ENCODE peak calls at places on chromosomes 5 and 9, in five cellular contexts. A is vagina, I is tibial artery, Z is mesendoderm, T is right atrium auricular region. H is an unnamed sample. For H3K36me3 and H3K27me3, the result is how much of the 10 kb centered on the place peaks cover.

GRCh38 chr5:6393596-6394194 is 15.3 kb upstream of the MED10 start:
- DNase-seq in A (peak), Z (no peak), I (no peak), T (peak), H (no peak)

GRCh38 chr5:71883745-71884103 is 164.6 kb downstream of the CARTPT start:
- DNase-seq in I (no peak), Z (no peak), T (no peak), A (no peak), H (no peak)

GRCh38 chr5:119022017-119022745 is 33.8 kb upstream of the DTWD2 start:
- DNase-seq in Z (peak), A (no peak), I (no peak), T (no peak), H (peak)

GRCh38 chr9:88826651-88827245 is 164.5 kb upstream of the S1PR3 start:
- DNase-seq in I (no peak), Z (no peak), T (no peak), A (no peak), H (no peak)

GRCh38 chr9:130333041-130334040 is 67.8 kb downstream of the HMCN2 start:
- DNase-seq in A (no peak), Z (no peak), T (no peak), I (no peak), H (peak)

GRCh38 chr5:34658023-34658422 is 1.9 kb downstream of the RAI14 start:
- DNase-seq in I (no peak), T (no peak), Z (peak), A (no peak), H (peak)

GRCh38 chr5:74199005-74199404 is 441.5 kb downstream of the ENC1 start:
- DNase-seq in A (no peak), I (no peak), T (no peak), Z (no peak), H (no peak)

GRCh38 chr9:89309608-89310485 is 1.1 kb upstream of the CKS2 start:
- DNase-seq in I (no peak), A (no peak), Z (peak), T (no peak), H (no peak)

GRCh38 chr5:38603691-38604090 is 47.2 kb upstream of the LIFR start:
- DNase-seq in T (no peak), Z (no peak), I (no peak), A (no peak), H (no peak)

GRCh38 chr9:77826116-77826515 is 178.0 kb upstream of the GNA14 start:
- DNase-seq in T (no peak), A (no peak), Z (no peak), I (no peak), H (no peak)

GRCh38 chr9:81682177-81682576 is 7.2 kb downstream of the TLE1 start:
- DNase-seq in Z (no peak), T (no peak), A (no peak), I (no peak), H (no peak)

GRCh38 chr9:115262952-115263351 is 145.0 kb upstream of the TNC start:
- DNase-seq in Z (no peak), T (no peak), A (no peak), I (no peak), H (no peak)

GRCh38 chr5:123422433-123423277 is 548 bp downstream of the CEP120 start:
- DNase-seq in A (no peak), I (no peak), Z (peak), T (no peak), H (no peak)

GRCh38 chr9:97425336-97425991 is 13.6 kb downstream of the TDRD7 start:
- DNase-seq in I (no peak), A (no peak), Z (no peak), T (no peak), H (no peak)

GRCh38 chr9:136856541-136857141 is 4.5 kb downstream of the MAMDC4 start:
- DNase-seq in Z (no peak), I (peak), A (no peak), T (no peak), H (peak)

GRCh38 chr5:158383485-158383884 is 524.5 kb upstream of the CLINT1 start:
- DNase-seq in Z (no peak), A (no peak), T (no peak), I (no peak), H (no peak)

GRCh38 chr9:6551126-6551525 is 94.4 kb downstream of the GLDC start:
- DNase-seq in Z (no peak), A (no peak), I (no peak), T (no peak), H (no peak)

GRCh38 chr5:140251527-140251973 is 51.4 kb downstream of the PFDN1 start:
- DNase-seq in I (no peak), T (no peak), A (no peak), Z (peak), H (no peak)

GRCh38 chr5:170752257-170753215 is 31.0 kb upstream of the GABRP start:
- DNase-seq in I (no peak), T (no peak), Z (no peak), A (no peak), H (no peak)

GRCh38 chr9:122445155-122445749 is 32.5 kb downstream of the OR1J1 start:
- DNase-seq in I (no peak), A (no peak), T (no peak), Z (no peak), H (no peak)

DNA sequence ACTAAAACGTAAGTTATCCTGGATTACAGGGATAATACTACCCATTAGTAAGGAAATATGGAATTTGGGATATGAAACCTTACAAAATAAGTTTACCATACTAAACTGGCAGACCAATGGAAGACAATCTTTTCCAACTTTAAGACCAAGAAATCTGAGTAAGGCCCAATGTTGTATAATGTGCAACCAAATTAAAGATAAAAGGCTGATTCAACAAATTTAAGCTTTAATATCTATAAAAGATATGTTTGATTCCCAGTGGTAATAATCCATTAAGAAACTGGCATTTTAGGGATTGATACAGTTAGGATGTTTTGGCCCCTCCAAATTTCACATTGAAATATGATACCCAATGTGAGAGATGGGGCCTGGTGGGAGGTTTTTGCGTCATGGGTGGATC is 66.6 kb downstream of the DROSHA start:
- DNase-seq in T (no peak), Z (no peak), I (no peak), A (no peak), H (no peak)
- H3K4me3 ChIP-seq in T (no peak), Z (no peak), I (no peak), A (no peak), H (no peak)

GRCh38 chr5:128591598-128592455 is 53.8 kb upstream of the FBN2 start:
- DNase-seq in Z (no peak), A (no peak), I (no peak), T (no peak), H (no peak)
- H3K36me3 ChIP-seq in Z (under half), A (under half), I (under half), T (under half), H (under half)

GRCh38 chr5:175729829-175730277 is 72.0 kb downstream of the HRH2 start:
- DNase-seq in A (no peak), T (peak), Z (peak), I (peak), H (peak)

GRCh38 chr5:175731756-175732465 is 74.0 kb downstream of the HRH2 start:
- DNase-seq in I (no peak), A (no peak), Z (no peak), T (no peak), H (no peak)

GRCh38 chr5:175733017-175733416 is 75.1 kb downstream of the HRH2 start:
- DNase-seq in I (no peak), Z (no peak), A (no peak), T (no peak), H (no peak)

GRCh38 chr5:175728885-175729828 is 71.3 kb downstream of the HRH2 start:
- DNase-seq in I (peak), Z (peak), A (no peak), T (no peak), H (peak)

DNA sequence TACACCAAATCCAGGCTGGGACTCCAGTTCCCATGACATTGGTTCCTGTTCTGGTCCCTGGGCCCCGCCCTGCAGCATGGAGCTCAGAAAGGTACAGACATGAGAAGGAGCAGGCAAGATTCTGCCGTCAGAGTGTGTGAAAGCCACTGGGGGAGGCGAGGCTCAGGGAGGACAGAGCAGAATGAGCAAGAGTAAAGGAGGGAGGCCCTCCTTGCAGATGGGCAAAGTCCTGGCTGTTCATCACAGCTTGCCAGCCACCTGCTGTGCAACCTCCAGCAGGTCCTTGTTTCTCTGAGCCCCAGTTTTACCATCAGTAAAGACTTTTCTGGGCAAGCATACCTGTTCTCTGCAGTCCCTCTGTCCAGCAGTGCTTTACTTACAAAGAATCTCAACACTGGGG is 73.3 kb downstream of the HRH2 start:
- DNase-seq in A (no peak), T (no peak), Z (no peak), I (no peak), H (no peak)
- H3K27me3 ChIP-seq in A (under half), T (under half), Z (under half), I (half or more), H (under half)

GRCh38 chr5:96936431-96937221 is 746 bp downstream of the LNPEP start:
- DNase-seq in A (no peak), T (peak), Z (peak), I (peak), H (peak)
- H3K4me3 ChIP-seq in A (peak), T (peak), Z (peak), I (peak), H (peak)

DNA sequence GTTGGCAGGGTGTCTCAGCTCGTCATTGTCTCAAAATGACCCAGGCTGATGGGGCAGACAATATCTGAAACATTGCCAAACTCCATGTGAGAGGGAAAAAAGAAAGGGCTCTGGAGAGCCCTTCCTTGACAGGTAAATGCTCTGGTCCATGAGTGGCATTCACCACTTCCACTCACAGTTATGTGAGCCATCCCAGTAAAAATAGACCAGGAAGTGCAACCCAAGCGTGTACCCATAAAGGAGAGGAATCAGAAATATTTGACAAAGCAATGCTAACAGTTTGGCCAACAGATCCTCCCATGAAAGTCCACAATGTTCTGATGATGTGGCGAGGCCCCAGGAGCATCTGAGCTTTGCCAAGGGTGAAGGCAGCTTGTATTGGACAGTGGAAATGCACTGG is 49.4 kb downstream of the ASTN2 start:
- DNase-seq in T (no peak), I (no peak), A (no peak), Z (no peak), H (no peak)
- H3K36me3 ChIP-seq in T (under half), I (under half), A (under half), Z (under half), H (under half)

DNA sequence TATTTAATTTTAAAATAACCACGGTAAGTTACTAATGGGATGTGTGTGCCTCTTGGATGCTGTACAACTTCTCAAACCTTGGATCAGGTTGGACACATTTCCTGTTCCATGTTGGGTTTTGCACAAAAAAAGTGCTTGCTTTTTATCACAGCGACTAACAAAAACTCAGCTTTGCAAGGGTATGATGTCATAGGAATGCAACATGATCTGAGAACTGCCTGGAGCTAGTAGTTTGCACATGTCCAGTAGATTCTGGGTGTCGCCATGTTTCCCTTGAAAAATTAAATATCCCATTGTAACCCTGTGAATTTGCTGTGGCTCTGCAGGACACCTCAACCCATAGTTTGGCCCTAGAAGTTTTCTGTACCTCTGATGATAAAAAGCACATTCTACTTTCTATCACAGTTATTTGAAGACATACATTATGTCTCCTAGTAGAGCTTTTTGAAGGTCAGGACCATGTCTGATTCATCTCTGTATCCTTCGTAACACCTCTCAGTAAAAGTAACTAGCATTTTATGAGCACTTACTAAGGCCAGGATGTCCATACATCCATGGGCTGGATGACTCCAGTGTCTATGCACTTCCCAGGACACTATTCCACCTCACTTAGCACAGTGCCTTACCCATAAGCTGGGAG is 11.5 kb upstream of the FRMPD1 start:
- DNase-seq in T (no peak), I (no peak), Z (no peak), A (no peak), H (no peak)
- H3K27me3 ChIP-seq in T (under half), I (under half), Z (under half), A (under half), H (under half)

DNA sequence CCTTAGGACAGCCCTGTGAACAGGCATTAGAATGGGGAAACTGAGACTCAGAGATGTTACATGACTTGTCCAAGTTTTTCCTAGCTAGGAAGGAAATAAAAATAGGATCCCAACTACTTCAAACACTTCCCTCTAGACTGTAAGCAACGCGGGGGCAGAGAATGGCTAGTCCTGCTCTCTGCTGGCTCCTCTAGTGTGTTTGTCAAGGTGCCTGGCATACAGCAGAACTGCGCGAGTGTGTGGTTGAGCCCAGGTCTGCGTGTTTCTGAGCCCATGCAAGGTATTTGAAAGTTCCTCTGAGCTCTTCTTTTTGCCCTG is 152.5 kb downstream of the MACROH2A1 start:
- DNase-seq in I (no peak), T (no peak), A (no peak), Z (no peak), H (no peak)
- H3K4me3 ChIP-seq in I (no peak), T (no peak), A (no peak), Z (no peak), H (no peak)

GRCh38 chr5:33462456-33462855 is 21.7 kb downstream of the TARS1 start:
- DNase-seq in T (no peak), I (no peak), Z (no peak), A (no peak), H (no peak)
- H3K36me3 ChIP-seq in T (half or more), I (half or more), Z (under half), A (under half), H (half or more)

DNA sequence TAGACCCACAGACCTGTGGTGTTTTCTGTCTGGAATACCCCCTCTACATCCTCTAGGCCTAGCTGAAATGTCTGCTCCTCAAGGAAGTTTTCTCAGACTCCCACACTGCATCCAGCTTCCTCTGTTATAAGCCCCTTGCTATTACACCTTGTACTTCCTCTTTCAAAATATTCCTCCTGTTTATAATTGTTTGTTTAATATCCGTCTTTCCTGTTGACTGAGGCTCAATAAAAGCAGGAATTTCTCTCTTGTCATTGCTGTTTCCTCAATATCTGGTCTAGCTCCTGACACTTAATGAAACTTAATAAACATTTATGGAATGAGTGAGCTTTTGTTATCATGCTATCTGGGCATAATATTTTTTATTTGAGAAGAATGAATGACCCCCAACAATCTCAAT is 34.1 kb upstream of the IQGAP2 start:
- DNase-seq in I (no peak), T (no peak), Z (no peak), A (no peak), H (no peak)
- H3K27me3 ChIP-seq in I (under half), T (under half), Z (under half), A (under half), H (under half)

H was measured in H7.